ENCODE peak calls at places on chromosomes 16 and 17, in ten cellular contexts. One of them, this sample, is unnamed.

GRCh38 chr17:29194669-29195068 is 14.5 kb upstream of the MYO18A start:
- DNase-seq in GOT3: no peak
- DNase-seq in GM04503: no peak
- DNase-seq in NCI-H226: no peak
- DNase-seq in activated T-cell treated with anti-CD3 and anti-CD28 coated beads for 1 hour: no peak
- DNase-seq in AG08395: no peak
- DNase-seq in tibial artery: no peak
- DNase-seq in activated CD4-positive, alpha-beta T cell treated with anti-CD3 and anti-CD28 coated beads, Interleukin-2, amount 50 U/mL, for 48 hours: no peak
- DNase-seq in PC-3: no peak
- DNase-seq in naive thymus-derived CD8-positive, alpha-beta T cell: no peak
- DNase-seq in this sample: no peak

GRCh38 chr16:67431077-67431804 is at the start of gene HSD11B2:
- DNase-seq in GOT3: no peak
- DNase-seq in GM04503: no peak
- DNase-seq in NCI-H226: peak
- DNase-seq in activated T-cell treated with anti-CD3 and anti-CD28 coated beads for 1 hour: no peak
- DNase-seq in AG08395: peak
- DNase-seq in tibial artery: peak
- DNase-seq in activated CD4-positive, alpha-beta T cell treated with anti-CD3 and anti-CD28 coated beads, Interleukin-2, amount 50 U/mL, for 48 hours: peak
- DNase-seq in PC-3: peak
- DNase-seq in naive thymus-derived CD8-positive, alpha-beta T cell: no peak
- DNase-seq in this sample: peak

GRCh38 chr16:30615358-30616076 is 5.3 kb upstream of the ZNF689 start:
- DNase-seq in GOT3: no peak
- DNase-seq in GM04503: no peak
- DNase-seq in NCI-H226: no peak
- DNase-seq in activated T-cell treated with anti-CD3 and anti-CD28 coated beads for 1 hour: peak
- DNase-seq in AG08395: peak
- DNase-seq in tibial artery: no peak
- DNase-seq in activated CD4-positive, alpha-beta T cell treated with anti-CD3 and anti-CD28 coated beads, Interleukin-2, amount 50 U/mL, for 48 hours: peak
- DNase-seq in PC-3: peak
- DNase-seq in naive thymus-derived CD8-positive, alpha-beta T cell: peak
- DNase-seq in this sample: no peak

GRCh38 chr17:968812-969766 is 10.5 kb downstream of the NXN start:
- DNase-seq in GOT3: no peak
- DNase-seq in GM04503: no peak
- DNase-seq in NCI-H226: peak
- DNase-seq in activated T-cell treated with anti-CD3 and anti-CD28 coated beads for 1 hour: no peak
- DNase-seq in AG08395: peak
- DNase-seq in tibial artery: no peak
- DNase-seq in activated CD4-positive, alpha-beta T cell treated with anti-CD3 and anti-CD28 coated beads, Interleukin-2, amount 50 U/mL, for 48 hours: no peak
- DNase-seq in PC-3: no peak
- DNase-seq in naive thymus-derived CD8-positive, alpha-beta T cell: no peak
- DNase-seq in this sample: no peak

GRCh38 chr16:82638095-82638798 is 11.5 kb downstream of the CDH13 start:
- DNase-seq in GOT3: no peak
- DNase-seq in GM04503: peak
- DNase-seq in NCI-H226: peak
- DNase-seq in activated T-cell treated with anti-CD3 and anti-CD28 coated beads for 1 hour: no peak
- DNase-seq in AG08395: no peak
- DNase-seq in tibial artery: no peak
- DNase-seq in activated CD4-positive, alpha-beta T cell treated with anti-CD3 and anti-CD28 coated beads, Interleukin-2, amount 50 U/mL, for 48 hours: no peak
- DNase-seq in PC-3: peak
- DNase-seq in naive thymus-derived CD8-positive, alpha-beta T cell: no peak
- DNase-seq in this sample: no peak

GRCh38 chr16:13839577-13839976 is 80.4 kb upstream of the ERCC4 start:
- DNase-seq in GOT3: no peak
- DNase-seq in GM04503: no peak
- DNase-seq in NCI-H226: no peak
- DNase-seq in activated T-cell treated with anti-CD3 and anti-CD28 coated beads for 1 hour: no peak
- DNase-seq in AG08395: no peak
- DNase-seq in tibial artery: no peak
- DNase-seq in activated CD4-positive, alpha-beta T cell treated with anti-CD3 and anti-CD28 coated beads, Interleukin-2, amount 50 U/mL, for 48 hours: no peak
- DNase-seq in PC-3: no peak
- DNase-seq in naive thymus-derived CD8-positive, alpha-beta T cell: no peak
- DNase-seq in this sample: no peak

GRCh38 chr17:61331886-61332285 is 67.8 kb upstream of the TBX2 start:
- DNase-seq in GOT3: no peak
- DNase-seq in GM04503: no peak
- DNase-seq in NCI-H226: no peak
- DNase-seq in activated T-cell treated with anti-CD3 and anti-CD28 coated beads for 1 hour: no peak
- DNase-seq in AG08395: no peak
- DNase-seq in tibial artery: peak
- DNase-seq in activated CD4-positive, alpha-beta T cell treated with anti-CD3 and anti-CD28 coated beads, Interleukin-2, amount 50 U/mL, for 48 hours: no peak
- DNase-seq in PC-3: no peak
- DNase-seq in naive thymus-derived CD8-positive, alpha-beta T cell: no peak
- DNase-seq in this sample: no peak

GRCh38 chr17:17151962-17152361 is 54.2 kb downstream of the PLD6 start:
- DNase-seq in GOT3: peak
- DNase-seq in GM04503: peak
- DNase-seq in NCI-H226: peak
- DNase-seq in activated T-cell treated with anti-CD3 and anti-CD28 coated beads for 1 hour: no peak
- DNase-seq in AG08395: peak
- DNase-seq in tibial artery: peak
- DNase-seq in activated CD4-positive, alpha-beta T cell treated with anti-CD3 and anti-CD28 coated beads, Interleukin-2, amount 50 U/mL, for 48 hours: peak
- DNase-seq in PC-3: peak
- DNase-seq in naive thymus-derived CD8-positive, alpha-beta T cell: no peak
- DNase-seq in this sample: peak

GRCh38 chr17:81400154-81400938 is 5.1 kb downstream of the BAHCC1 start:
- DNase-seq in GOT3: no peak
- DNase-seq in GM04503: no peak
- DNase-seq in NCI-H226: no peak
- DNase-seq in activated T-cell treated with anti-CD3 and anti-CD28 coated beads for 1 hour: no peak
- DNase-seq in AG08395: no peak
- DNase-seq in tibial artery: no peak
- DNase-seq in activated CD4-positive, alpha-beta T cell treated with anti-CD3 and anti-CD28 coated beads, Interleukin-2, amount 50 U/mL, for 48 hours: no peak
- DNase-seq in PC-3: peak
- DNase-seq in naive thymus-derived CD8-positive, alpha-beta T cell: no peak
- DNase-seq in this sample: no peak

GRCh38 chr17:9874722-9875121 is 30.3 kb downstream of the RCVRN start:
- DNase-seq in GOT3: no peak
- DNase-seq in GM04503: no peak
- DNase-seq in NCI-H226: no peak
- DNase-seq in activated T-cell treated with anti-CD3 and anti-CD28 coated beads for 1 hour: no peak
- DNase-seq in AG08395: no peak
- DNase-seq in tibial artery: no peak
- DNase-seq in activated CD4-positive, alpha-beta T cell treated with anti-CD3 and anti-CD28 coated beads, Interleukin-2, amount 50 U/mL, for 48 hours: no peak
- DNase-seq in PC-3: no peak
- DNase-seq in naive thymus-derived CD8-positive, alpha-beta T cell: no peak
- DNase-seq in this sample: no peak

GRCh38 chr16:48526058-48526957 is 83.7 kb downstream of the N4BP1 start:
- DNase-seq in GOT3: no peak
- DNase-seq in GM04503: no peak
- DNase-seq in NCI-H226: peak
- DNase-seq in activated T-cell treated with anti-CD3 and anti-CD28 coated beads for 1 hour: no peak
- DNase-seq in AG08395: no peak
- DNase-seq in tibial artery: peak
- DNase-seq in activated CD4-positive, alpha-beta T cell treated with anti-CD3 and anti-CD28 coated beads, Interleukin-2, amount 50 U/mL, for 48 hours: peak
- DNase-seq in PC-3: peak
- DNase-seq in naive thymus-derived CD8-positive, alpha-beta T cell: no peak
- DNase-seq in this sample: no peak

GRCh38 chr16:78973041-78973440 is 627.5 kb downstream of the MAF start:
- DNase-seq in GOT3: no peak
- DNase-seq in GM04503: no peak
- DNase-seq in NCI-H226: no peak
- DNase-seq in activated T-cell treated with anti-CD3 and anti-CD28 coated beads for 1 hour: no peak
- DNase-seq in AG08395: no peak
- DNase-seq in tibial artery: no peak
- DNase-seq in activated CD4-positive, alpha-beta T cell treated with anti-CD3 and anti-CD28 coated beads, Interleukin-2, amount 50 U/mL, for 48 hours: no peak
- DNase-seq in PC-3: no peak
- DNase-seq in naive thymus-derived CD8-positive, alpha-beta T cell: no peak
- DNase-seq in this sample: no peak

GRCh38 chr16:85519540-85520231 is 93.4 kb upstream of the GSE1 start:
- DNase-seq in GOT3: no peak
- DNase-seq in GM04503: no peak
- DNase-seq in NCI-H226: no peak
- DNase-seq in activated T-cell treated with anti-CD3 and anti-CD28 coated beads for 1 hour: no peak
- DNase-seq in AG08395: no peak
- DNase-seq in tibial artery: no peak
- DNase-seq in activated CD4-positive, alpha-beta T cell treated with anti-CD3 and anti-CD28 coated beads, Interleukin-2, amount 50 U/mL, for 48 hours: no peak
- DNase-seq in PC-3: no peak
- DNase-seq in naive thymus-derived CD8-positive, alpha-beta T cell: peak
- DNase-seq in this sample: no peak

GRCh38 chr16:77212736-77213541 is 13.7 kb downstream of the SYCE1L start:
- DNase-seq in GOT3: no peak
- DNase-seq in GM04503: no peak
- DNase-seq in NCI-H226: peak
- DNase-seq in activated T-cell treated with anti-CD3 and anti-CD28 coated beads for 1 hour: peak
- DNase-seq in AG08395: peak
- DNase-seq in tibial artery: no peak
- DNase-seq in activated CD4-positive, alpha-beta T cell treated with anti-CD3 and anti-CD28 coated beads, Interleukin-2, amount 50 U/mL, for 48 hours: peak
- DNase-seq in PC-3: peak
- DNase-seq in naive thymus-derived CD8-positive, alpha-beta T cell: peak
- DNase-seq in this sample: peak

GRCh38 chr17:9472094-9472493 is 103.5 kb downstream of the STX8 start:
- DNase-seq in GOT3: no peak
- DNase-seq in GM04503: no peak
- DNase-seq in NCI-H226: peak
- DNase-seq in activated T-cell treated with anti-CD3 and anti-CD28 coated beads for 1 hour: no peak
- DNase-seq in AG08395: no peak
- DNase-seq in tibial artery: no peak
- DNase-seq in activated CD4-positive, alpha-beta T cell treated with anti-CD3 and anti-CD28 coated beads, Interleukin-2, amount 50 U/mL, for 48 hours: no peak
- DNase-seq in PC-3: no peak
- DNase-seq in naive thymus-derived CD8-positive, alpha-beta T cell: no peak
- DNase-seq in this sample: no peak

GRCh38 chr17:57530026-57530425 is 215.1 kb downstream of the CCDC182 start:
- DNase-seq in GOT3: no peak
- DNase-seq in GM04503: no peak
- DNase-seq in NCI-H226: no peak
- DNase-seq in activated T-cell treated with anti-CD3 and anti-CD28 coated beads for 1 hour: no peak
- DNase-seq in AG08395: peak
- DNase-seq in tibial artery: no peak
- DNase-seq in activated CD4-positive, alpha-beta T cell treated with anti-CD3 and anti-CD28 coated beads, Interleukin-2, amount 50 U/mL, for 48 hours: no peak
- DNase-seq in PC-3: no peak
- DNase-seq in naive thymus-derived CD8-positive, alpha-beta T cell: no peak
- DNase-seq in this sample: no peak

GRCh38 chr17:10398352-10398751 is 23.4 kb downstream of the MYH8 start:
- DNase-seq in GOT3: no peak
- DNase-seq in GM04503: no peak
- DNase-seq in NCI-H226: no peak
- DNase-seq in activated T-cell treated with anti-CD3 and anti-CD28 coated beads for 1 hour: no peak
- DNase-seq in AG08395: no peak
- DNase-seq in tibial artery: no peak
- DNase-seq in activated CD4-positive, alpha-beta T cell treated with anti-CD3 and anti-CD28 coated beads, Interleukin-2, amount 50 U/mL, for 48 hours: no peak
- DNase-seq in PC-3: no peak
- DNase-seq in naive thymus-derived CD8-positive, alpha-beta T cell: no peak
- DNase-seq in this sample: no peak

GRCh38 chr17:49497147-49498036 is 2.3 kb downstream of the NGFR start:
- DNase-seq in GOT3: no peak
- DNase-seq in GM04503: no peak
- DNase-seq in NCI-H226: no peak
- DNase-seq in activated T-cell treated with anti-CD3 and anti-CD28 coated beads for 1 hour: no peak
- DNase-seq in AG08395: peak
- DNase-seq in tibial artery: peak
- DNase-seq in activated CD4-positive, alpha-beta T cell treated with anti-CD3 and anti-CD28 coated beads, Interleukin-2, amount 50 U/mL, for 48 hours: peak
- DNase-seq in PC-3: peak
- DNase-seq in naive thymus-derived CD8-positive, alpha-beta T cell: peak
- DNase-seq in this sample: no peak

GRCh38 chr17:78351449-78352006 is 8.3 kb downstream of the SOCS3 start:
- DNase-seq in GOT3: peak
- DNase-seq in GM04503: peak
- DNase-seq in NCI-H226: peak
- DNase-seq in activated T-cell treated with anti-CD3 and anti-CD28 coated beads for 1 hour: no peak
- DNase-seq in AG08395: peak
- DNase-seq in tibial artery: peak
- DNase-seq in activated CD4-positive, alpha-beta T cell treated with anti-CD3 and anti-CD28 coated beads, Interleukin-2, amount 50 U/mL, for 48 hours: no peak
- DNase-seq in PC-3: no peak
- DNase-seq in naive thymus-derived CD8-positive, alpha-beta T cell: no peak
- DNase-seq in this sample: peak

GRCh38 chr17:65169691-65170090 is 32.5 kb downstream of the RGS9 start:
- DNase-seq in GOT3: no peak
- DNase-seq in GM04503: no peak
- DNase-seq in NCI-H226: no peak
- DNase-seq in activated T-cell treated with anti-CD3 and anti-CD28 coated beads for 1 hour: no peak
- DNase-seq in AG08395: no peak
- DNase-seq in tibial artery: no peak
- DNase-seq in activated CD4-positive, alpha-beta T cell treated with anti-CD3 and anti-CD28 coated beads, Interleukin-2, amount 50 U/mL, for 48 hours: no peak
- DNase-seq in PC-3: no peak
- DNase-seq in naive thymus-derived CD8-positive, alpha-beta T cell: no peak
- DNase-seq in this sample: no peak